ENCODE peak calls at places on chromosomes 4 and X, in eight cellular contexts. F, J, X, H, E, K, R and T are unnamed samples.
A peak's percentile ranks its signal among the peaks of the same experiment; 100 is the strongest.

GRCh38 chr4:123813901-123814300 is 417.3 kb downstream of the SPRY1 start:
- DNase-seq in F (no peak), J (no peak), X (no peak), H (no peak), E (no peak), K (no peak), R (no peak), T (no peak)

GRCh38 chr4:179097741-179098140 is 1655.5 kb upstream of the AGA start:
- DNase-seq in F (no peak), J (no peak), X (no peak), H (no peak), E (no peak), K (peak; percentile 76), R (no peak), T (no peak)

GRCh38 chrX:111719426-111720210 is 38.6 kb downstream of the ALG13 start:
- DNase-seq in F (peak; percentile 2), J (no peak), X (no peak), H (no peak), E (no peak), K (peak; percentile 2), R (peak; percentile 6), T (no peak)

GRCh38 chrX:63186137-63186536 is 165.0 kb downstream of the SPIN4 start:
- DNase-seq in F (no peak), J (peak; percentile 55), X (no peak), H (no peak), E (no peak), K (no peak), R (no peak), T (no peak)

GRCh38 chr4:176841730-176842129 is 49.0 kb upstream of the VEGFC start:
- DNase-seq in F (no peak), J (no peak), X (no peak), H (no peak), E (no peak), K (no peak), R (no peak), T (no peak)

GRCh38 chr4:108941914-108942379 is 179.1 kb upstream of the ETNPPL start:
- DNase-seq in F (no peak), J (no peak), X (no peak), H (no peak), E (no peak), K (no peak), R (no peak), T (no peak)

GRCh38 chrX:151151668-151152267 is 24.6 kb upstream of the GPR50 start:
- DNase-seq in F (peak; percentile 37), J (peak; percentile 13), X (peak; percentile 29), H (peak; percentile 14), E (no peak), K (peak; percentile 66), R (peak; percentile 39), T (peak; percentile 58)

GRCh38 chr4:139534287-139534950 is 21.6 kb downstream of the SETD7 start:
- DNase-seq in F (no peak), J (no peak), X (no peak), H (no peak), E (no peak), K (no peak), R (no peak), T (no peak)

GRCh38 chr4:139227729-139228404 is 50.8 kb upstream of the ELF2 start:
- DNase-seq in F (no peak), J (peak; percentile 12), X (no peak), H (peak; percentile 38), E (no peak), K (peak; percentile 24), R (peak; percentile 66), T (no peak)

GRCh38 chr4:6088950-6089349 is 70.7 kb upstream of the C4orf50 start:
- DNase-seq in F (no peak), J (no peak), X (no peak), H (no peak), E (no peak), K (no peak), R (no peak), T (no peak)

GRCh38 chr4:168604496-168605373 is 107.9 kb downstream of the PALLD start:
- DNase-seq in F (no peak), J (peak; percentile 68), X (no peak), H (no peak), E (no peak), K (peak; percentile 33), R (no peak), T (no peak)

GRCh38 chrX:20545538-20545937 is 278.8 kb upstream of the RPS6KA3 start:
- DNase-seq in F (no peak), J (no peak), X (no peak), H (no peak), E (no peak), K (no peak), R (no peak), T (no peak)

GRCh38 chrX:50747471-50747900 is 66.5 kb downstream of the SHROOM4 start:
- DNase-seq in F (peak; percentile 10), J (no peak), X (peak; percentile 6), H (peak; percentile 3), E (no peak), K (peak; percentile 49), R (peak; percentile 2), T (peak; percentile 15)

GRCh38 chr4:187565416-187565815 is 430.2 kb upstream of the ZFP42 start:
- DNase-seq in F (no peak), J (no peak), X (no peak), H (no peak), E (no peak), K (peak; percentile 18), R (no peak), T (no peak)

GRCh38 chr4:8502836-8503585 is 62.4 kb downstream of the TRMT44 start:
- DNase-seq in F (no peak), J (no peak), X (no peak), H (peak; percentile 18), E (no peak), K (no peak), R (no peak), T (no peak)

GRCh38 chr4:75099321-75099720 is 166.4 kb downstream of the PARM1 start:
- DNase-seq in F (no peak), J (no peak), X (no peak), H (no peak), E (peak; percentile 56), K (no peak), R (no peak), T (no peak)

GRCh38 chr4:186500721-186501304 is 54.6 kb downstream of the MTNR1A start:
- DNase-seq in F (no peak), J (no peak), X (no peak), H (no peak), E (no peak), K (peak; percentile 9), R (no peak), T (no peak)

GRCh38 chr4:4248885-4249203 is 821 bp upstream of the TMEM128 start:
- DNase-seq in F (peak; percentile 20), J (no peak), X (no peak), H (peak; percentile 9), E (no peak), K (no peak), R (no peak), T (no peak)

GRCh38 chr4:125231661-125232060 is 83.1 kb upstream of the FAT4 start:
- DNase-seq in F (no peak), J (no peak), X (no peak), H (no peak), E (no peak), K (no peak), R (no peak), T (no peak)

GRCh38 chr4:108355523-108356208 is 186.9 kb upstream of the LEF1 start:
- DNase-seq in F (peak; percentile 69), J (no peak), X (no peak), H (no peak), E (no peak), K (no peak), R (no peak), T (no peak)

GRCh38 chr4:186158966-186159365 is 32.4 kb upstream of the CYP4V2 start:
- DNase-seq in F (no peak), J (no peak), X (no peak), H (no peak), E (no peak), K (no peak), R (no peak), T (no peak)

GRCh38 chr4:169640261-169640880 is 20.0 kb downstream of the CLCN3 start:
- DNase-seq in F (no peak), J (no peak), X (no peak), H (no peak), E (no peak), K (no peak), R (no peak), T (no peak)

GRCh38 chr4:88814043-88814617 is 116.5 kb upstream of the NAP1L5 start:
- DNase-seq in F (no peak), J (no peak), X (no peak), H (no peak), E (no peak), K (peak; percentile 56), R (no peak), T (no peak)

GRCh38 chr4:140884431-140885058 is 128.4 kb upstream of the TBC1D9 start:
- DNase-seq in F (peak; percentile 39), J (peak; percentile 71), X (peak; percentile 45), H (peak; percentile 63), E (peak; percentile 9), K (peak; percentile 94), R (peak; percentile 46), T (peak; percentile 45)
- TF ChIP-seq REST in F (no peak), J (no peak), X (no peak), H (no peak), E (no peak), K (no peak), R (no peak), T (no peak)

GRCh38 chr4:99664703-99665102 is 7.1 kb upstream of the C4orf54 start:
- DNase-seq in F (no peak), J (no peak), X (no peak), H (no peak), E (no peak), K (no peak), R (no peak), T (no peak)
- TF ChIP-seq REST in F (no peak), J (no peak), X (no peak), H (no peak), E (no peak), K (no peak), R (no peak), T (no peak)

GRCh38 chrX:133046601-133047000 is 50.3 kb downstream of the USP26 start:
- DNase-seq in F (no peak), J (no peak), X (no peak), H (no peak), E (no peak), K (no peak), R (no peak), T (no peak)
- TF ChIP-seq REST in F (no peak), J (no peak), X (no peak), H (no peak), E (no peak), K (no peak), R (no peak), T (no peak)

DNA sequence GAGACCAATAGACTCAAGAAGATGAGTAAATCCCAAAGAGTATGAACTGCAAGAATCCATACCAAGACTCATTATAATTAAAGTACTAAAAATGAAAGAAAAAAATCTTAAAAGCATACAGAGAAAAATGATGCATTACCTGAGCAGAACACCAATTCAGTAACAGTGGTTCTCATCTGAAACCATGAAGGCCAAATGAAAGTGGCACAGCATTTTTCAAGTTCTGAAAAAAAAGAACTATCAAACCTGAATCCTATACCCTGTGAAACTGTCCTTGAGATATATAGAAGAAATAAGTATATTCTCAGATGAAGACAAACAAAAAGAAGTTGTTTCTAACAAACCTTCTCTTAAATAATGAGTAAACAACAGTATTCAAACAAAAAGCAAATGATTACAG is 39.6 kb upstream of the TMPRSS11A start:
- DNase-seq in F (no peak), J (no peak), X (no peak), H (no peak), E (no peak), K (no peak), R (no peak), T (no peak)
- TF ChIP-seq REST in F (no peak), J (no peak), X (no peak), H (no peak), E (no peak), K (no peak), R (no peak), T (no peak)